ENCODE peak calls at places on chromosomes 7 and 10, in six cellular contexts. One of them, this sample, is unnamed.

GRCh38 chr7:144818516-144818915 is 17.3 kb downstream of the TPK1 start:
- DNase-seq in H1: no peak
- DNase-seq in A549: no peak
- DNase-seq in GM12878: no peak
- DNase-seq in K562: no peak
- DNase-seq in HepG2: no peak
- DNase-seq in this sample: no peak

GRCh38 chr10:129090618-129091366 is 376.2 kb upstream of the MGMT start:
- DNase-seq in GM12878: no peak
- DNase-seq in K562: no peak
- DNase-seq in A549: no peak
- DNase-seq in H1: peak; percentile 36
- DNase-seq in HepG2: no peak
- DNase-seq in this sample: no peak

GRCh38 chr10:110323503-110323902 is 18.8 kb upstream of the SMNDC1 start:
- DNase-seq in H1: no peak
- DNase-seq in A549: no peak
- DNase-seq in GM12878: no peak
- DNase-seq in HepG2: no peak
- DNase-seq in K562: no peak
- DNase-seq in this sample: no peak

GRCh38 chr7:92872701-92873100 is 36.3 kb upstream of the CDK6 start:
- DNase-seq in HepG2: no peak
- DNase-seq in GM12878: no peak
- DNase-seq in A549: no peak
- DNase-seq in K562: no peak
- DNase-seq in H1: no peak
- DNase-seq in this sample: no peak

GRCh38 chr7:30555525-30555924 is 39.2 kb upstream of the GARS1 start:
- DNase-seq in HepG2: no peak
- DNase-seq in H1: no peak
- DNase-seq in A549: no peak
- DNase-seq in GM12878: no peak
- DNase-seq in K562: no peak
- DNase-seq in this sample: no peak

GRCh38 chr7:91720255-91720937 is 160.1 kb downstream of the MTERF1 start:
- DNase-seq in A549: no peak
- DNase-seq in HepG2: no peak
- DNase-seq in GM12878: no peak
- DNase-seq in H1: no peak
- DNase-seq in K562: no peak
- DNase-seq in this sample: no peak

GRCh38 chr7:98641646-98642489 is 24.8 kb downstream of the NPTX2 start:
- DNase-seq in HepG2: peak; percentile 21
- DNase-seq in K562: no peak
- DNase-seq in A549: no peak
- DNase-seq in H1: no peak
- DNase-seq in GM12878: peak; percentile 87
- DNase-seq in this sample: no peak

GRCh38 chr10:71725998-71726672 is 6.6 kb upstream of the C10orf105 start:
- DNase-seq in HepG2: peak; percentile 46
- DNase-seq in A549: peak; percentile 67
- DNase-seq in K562: peak; percentile 59
- DNase-seq in GM12878: no peak
- DNase-seq in H1: no peak
- DNase-seq in this sample: peak; percentile 86

GRCh38 chr10:43259248-43259980 is 7.5 kb downstream of the RASGEF1A start:
- DNase-seq in K562: peak; percentile 11
- DNase-seq in H1: no peak
- DNase-seq in HepG2: no peak
- DNase-seq in A549: no peak
- DNase-seq in GM12878: no peak
- DNase-seq in this sample: peak; percentile 25

GRCh38 chr7:119643558-119643957 is 629.4 kb upstream of the KCND2 start:
- DNase-seq in K562: no peak
- DNase-seq in H1: no peak
- DNase-seq in HepG2: no peak
- DNase-seq in A549: no peak
- DNase-seq in GM12878: no peak
- DNase-seq in this sample: no peak

GRCh38 chr7:127667017-127667670 is 15.2 kb downstream of the SND1 start:
- DNase-seq in H1: no peak
- DNase-seq in HepG2: no peak
- DNase-seq in K562: no peak
- DNase-seq in GM12878: no peak
- DNase-seq in A549: no peak
- DNase-seq in this sample: no peak

GRCh38 chr7:148611692-148612091 is 21.1 kb downstream of the C7orf33 start:
- DNase-seq in HepG2: no peak
- DNase-seq in H1: peak; percentile 66
- DNase-seq in K562: no peak
- DNase-seq in GM12878: no peak
- DNase-seq in A549: no peak
- DNase-seq in this sample: no peak

GRCh38 chr10:113523071-113523470 is 29.8 kb upstream of the HABP2 start:
- DNase-seq in H1: no peak
- DNase-seq in HepG2: no peak
- DNase-seq in K562: no peak
- DNase-seq in GM12878: no peak
- DNase-seq in A549: no peak
- DNase-seq in this sample: no peak

GRCh38 chr7:79216236-79216635 is 237.2 kb downstream of the MAGI2 start:
- DNase-seq in A549: no peak
- DNase-seq in K562: no peak
- DNase-seq in HepG2: no peak
- DNase-seq in GM12878: no peak
- DNase-seq in H1: no peak
- DNase-seq in this sample: no peak

GRCh38 chr7:25805027-25805687 is 346.8 kb upstream of the NFE2L3 start:
- DNase-seq in GM12878: no peak
- DNase-seq in HepG2: no peak
- DNase-seq in A549: no peak
- DNase-seq in K562: no peak
- DNase-seq in H1: no peak
- DNase-seq in this sample: no peak

GRCh38 chr10:117221156-117221711 is 19.7 kb upstream of the SLC18A2 start:
- DNase-seq in HepG2: peak; percentile 12
- DNase-seq in GM12878: no peak
- DNase-seq in A549: peak; percentile 97
- DNase-seq in K562: no peak
- DNase-seq in H1: peak; percentile 59
- DNase-seq in this sample: peak; percentile 75

GRCh38 chr10:27741173-27742091 is 4.2 kb downstream of the MKX start:
- DNase-seq in GM12878: no peak
- DNase-seq in HepG2: no peak
- DNase-seq in H1: peak; percentile 71
- DNase-seq in A549: no peak
- DNase-seq in K562: no peak
- DNase-seq in this sample: peak; percentile 12

GRCh38 chr10:73416571-73416970 is 2.7 kb upstream of the ANXA7 start:
- DNase-seq in HepG2: no peak
- DNase-seq in A549: no peak
- DNase-seq in H1: no peak
- DNase-seq in K562: no peak
- DNase-seq in GM12878: no peak
- DNase-seq in this sample: no peak

GRCh38 chr10:73410897-73411296 is 3.0 kb downstream of the ANXA7 start:
- DNase-seq in K562: no peak
- DNase-seq in A549: no peak
- DNase-seq in HepG2: no peak
- DNase-seq in GM12878: no peak
- DNase-seq in H1: no peak
- DNase-seq in this sample: no peak

GRCh38 chr10:73413108-73413527 is 740 bp downstream of the ANXA7 start:
- DNase-seq in GM12878: peak; percentile 41
- DNase-seq in H1: no peak
- DNase-seq in K562: peak; percentile 61
- DNase-seq in HepG2: peak; percentile 81
- DNase-seq in A549: peak; percentile 62
- DNase-seq in this sample: peak; percentile 48

GRCh38 chr10:73413528-73414229 is at the start of gene ANXA7:
- DNase-seq in A549: peak; percentile 98
- DNase-seq in GM12878: peak; percentile 47
- DNase-seq in K562: peak; percentile 99
- DNase-seq in HepG2: peak; percentile 81
- DNase-seq in H1: peak; percentile 95
- DNase-seq in this sample: peak; percentile 99

DNA sequence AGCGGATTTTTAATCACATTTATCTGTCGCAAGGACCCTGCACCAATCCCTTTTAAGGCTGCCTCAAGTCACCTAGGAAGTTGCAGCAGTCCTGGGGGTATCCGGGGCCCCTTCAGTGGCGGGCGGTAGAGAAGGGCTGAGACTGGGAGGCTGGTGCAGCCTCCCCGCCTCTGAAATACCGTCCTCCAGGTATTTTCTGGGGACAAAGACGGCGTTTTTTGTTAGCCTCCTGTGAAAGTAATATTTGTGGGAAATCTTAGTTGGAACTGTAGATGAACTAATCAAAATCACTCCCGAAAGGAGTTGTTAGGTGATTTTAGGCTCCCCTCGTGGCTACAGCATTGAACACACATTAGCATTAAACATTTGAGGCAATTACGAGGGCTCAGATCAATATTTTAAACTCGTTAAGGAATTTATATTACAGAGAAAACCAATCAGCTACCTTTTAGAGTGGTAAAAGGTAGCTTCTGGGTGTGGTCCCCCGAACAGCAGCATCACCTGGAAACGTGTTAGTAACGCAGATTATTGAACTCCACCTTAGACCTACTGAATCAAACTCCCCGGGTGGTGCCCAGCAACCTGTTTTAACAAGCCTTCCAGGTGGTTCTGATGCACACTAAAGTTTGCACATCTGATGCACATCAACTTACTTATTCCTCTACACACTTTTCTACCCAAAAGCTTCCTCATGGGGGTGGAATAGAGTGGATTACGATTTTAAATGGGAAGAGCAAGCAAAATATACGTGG is 548 bp upstream of the ANXA7 start:
- DNase-seq in H1: no peak
- DNase-seq in A549: no peak
- DNase-seq in GM12878: no peak
- DNase-seq in HepG2: no peak
- DNase-seq in K562: peak; percentile 15
- DNase-seq in this sample: no peak
- TF ChIP-seq CTCF in H1: no peak
- TF ChIP-seq CTCF in A549: no peak
- TF ChIP-seq CTCF in GM12878: no peak
- TF ChIP-seq CTCF in HepG2: no peak
- TF ChIP-seq CTCF in K562: no peak
- TF ChIP-seq CTCF in this sample: peak; percentile 20

GRCh38 chr7:73829921-73830617 is 727 bp upstream of the CLDN4 start:
- DNase-seq in HepG2: peak; percentile 86
- DNase-seq in A549: no peak
- DNase-seq in K562: no peak
- DNase-seq in GM12878: no peak
- DNase-seq in H1: no peak
- DNase-seq in this sample: no peak
- TF ChIP-seq EP300 in HepG2: no peak
- TF ChIP-seq EP300 in A549: no peak
- TF ChIP-seq EP300 in K562: no peak
- TF ChIP-seq EP300 in GM12878: no peak
- TF ChIP-seq EP300 in H1: no peak
- TF ChIP-seq EP300 in this sample: no peak

GRCh38 chr7:28629216-28629848 is 217.0 kb downstream of the CREB5 start:
- DNase-seq in A549: no peak
- DNase-seq in HepG2: no peak
- DNase-seq in GM12878: no peak
- DNase-seq in K562: no peak
- DNase-seq in H1: no peak
- DNase-seq in this sample: no peak
- TF ChIP-seq USF2 in A549: no peak
- TF ChIP-seq USF2 in HepG2: no peak
- TF ChIP-seq USF2 in GM12878: no peak
- TF ChIP-seq USF2 in K562: no peak
- TF ChIP-seq USF2 in H1: no peak
- TF ChIP-seq USF2 in this sample: no peak

DNA sequence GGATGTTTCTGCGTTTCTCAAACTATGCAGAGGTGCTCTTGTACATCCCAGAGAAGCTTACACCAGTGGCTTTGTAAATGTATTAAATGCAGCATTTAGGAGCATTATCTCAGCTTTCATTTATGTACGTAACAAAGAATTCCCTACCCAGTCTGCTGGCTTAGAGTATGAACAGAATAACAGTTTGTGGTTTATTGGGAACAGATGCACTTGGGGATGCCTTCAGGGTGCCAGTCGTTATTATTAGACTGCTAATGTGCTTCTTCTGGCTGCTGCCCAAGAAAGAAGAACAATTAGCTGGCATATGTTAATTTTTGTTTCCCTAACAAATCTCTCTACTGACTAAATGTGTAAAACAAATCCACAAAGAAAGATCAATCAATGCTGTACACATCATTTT is 241.9 kb downstream of the FOXP2 start:
- DNase-seq in K562: no peak
- DNase-seq in A549: no peak
- DNase-seq in GM12878: no peak
- DNase-seq in H1: no peak
- DNase-seq in HepG2: no peak
- DNase-seq in this sample: no peak
- TF ChIP-seq CTCF in K562: no peak
- TF ChIP-seq CTCF in A549: no peak
- TF ChIP-seq CTCF in GM12878: no peak
- TF ChIP-seq CTCF in H1: no peak
- TF ChIP-seq CTCF in HepG2: no peak
- TF ChIP-seq CTCF in this sample: no peak

DNA sequence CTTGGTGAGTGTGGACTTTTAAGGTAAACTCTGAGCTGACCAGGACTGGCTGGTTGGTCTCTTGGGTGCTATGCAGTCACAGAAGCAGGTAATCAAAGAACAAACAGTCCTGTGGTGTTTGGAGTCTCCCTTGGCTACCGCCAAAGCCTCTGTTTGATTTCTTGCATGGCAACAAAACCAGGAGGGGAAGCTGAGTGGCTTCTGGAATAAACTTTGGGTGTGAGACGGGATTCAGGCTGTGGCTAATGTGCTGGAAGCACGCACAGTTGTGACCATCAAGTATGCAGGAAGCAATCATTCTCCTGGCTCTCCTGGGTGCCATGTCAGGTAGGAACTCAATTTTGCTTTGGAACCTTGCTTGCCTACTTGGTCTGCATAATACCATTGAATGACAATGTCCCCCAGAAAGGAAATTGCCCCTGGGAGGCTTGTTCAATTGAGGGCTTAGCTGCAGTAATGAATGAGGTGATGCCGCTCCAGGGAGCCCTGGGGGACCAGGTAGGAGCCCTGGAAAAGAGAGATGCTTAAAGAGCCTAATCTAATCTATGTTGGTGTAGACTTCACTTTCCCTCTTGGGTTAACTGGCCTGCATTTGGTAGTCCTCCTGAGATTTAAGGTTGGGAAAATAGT is at the start of gene CDHR3:
- DNase-seq in H1: no peak
- DNase-seq in HepG2: peak; percentile 28
- DNase-seq in A549: no peak
- DNase-seq in K562: no peak
- DNase-seq in GM12878: no peak
- DNase-seq in this sample: no peak
- TF ChIP-seq EP300 in H1: no peak
- TF ChIP-seq EP300 in HepG2: no peak
- TF ChIP-seq EP300 in A549: no peak
- TF ChIP-seq EP300 in K562: no peak
- TF ChIP-seq EP300 in GM12878: no peak
- TF ChIP-seq EP300 in this sample: no peak

GRCh38 chr10:132292972-132293415 is 14.8 kb downstream of the STK32C start:
- DNase-seq in HepG2: no peak
- DNase-seq in H1: no peak
- DNase-seq in A549: no peak
- DNase-seq in GM12878: no peak
- DNase-seq in K562: no peak
- DNase-seq in this sample: peak; percentile 92
- TF ChIP-seq USF2 in HepG2: no peak
- TF ChIP-seq USF2 in H1: no peak
- TF ChIP-seq USF2 in A549: no peak
- TF ChIP-seq USF2 in GM12878: no peak
- TF ChIP-seq USF2 in K562: no peak
- TF ChIP-seq USF2 in this sample: no peak

This sample was measured in SK-N-SH.